ENCODE peak calls at places on chromosome 5, in six cellular contexts. Q is aorta, B is IMR-90, H is frontal cortex, L is lower leg skin, Z is Kasumi-1. N is an unnamed sample.

GRCh38 chr5:74833537-74834266 is 32.5 kb downstream of the FAM169A start:
- DNase-seq in Q (no peak), B (no peak), H (no peak), L (no peak), Z (no peak), N (no peak)

GRCh38 chr5:125274938-125275759 is 528.7 kb upstream of the ZNF608 start:
- DNase-seq in Q (no peak), B (peak), H (no peak), L (no peak), Z (no peak), N (no peak)

GRCh38 chr5:175745212-175745611 is 87.3 kb downstream of the HRH2 start:
- DNase-seq in Q (no peak), B (no peak), H (no peak), L (no peak), Z (no peak), N (no peak)

GRCh38 chr5:124634228-124634819 is 112.1 kb downstream of the ZNF608 start:
- DNase-seq in Q (no peak), B (peak), H (no peak), L (no peak), Z (no peak), N (no peak)

GRCh38 chr5:26761040-26761439 is 277.3 kb downstream of the CDH9 start:
- DNase-seq in Q (no peak), B (no peak), H (no peak), L (no peak), Z (no peak), N (no peak)

GRCh38 chr5:140294753-140295152 is 8.1 kb downstream of the PFDN1 start:
- DNase-seq in Q (no peak), B (no peak), H (no peak), L (no peak), Z (no peak), N (no peak)

GRCh38 chr5:119515192-119515591 is 62.9 kb downstream of the HSD17B4 start:
- DNase-seq in Q (no peak), B (peak), H (no peak), L (no peak), Z (no peak), N (no peak)

GRCh38 chr5:80341376-80341775 is 21.6 kb downstream of the SPZ1 start:
- DNase-seq in Q (no peak), B (no peak), H (no peak), L (no peak), Z (no peak), N (no peak)

GRCh38 chr5:51378778-51379652 is 4.2 kb upstream of the ISL1 start:
- DNase-seq in Q (no peak), B (no peak), H (no peak), L (no peak), Z (no peak), N (no peak)

GRCh38 chr5:73188764-73189521 is 15.9 kb downstream of the TMEM174 start:
- DNase-seq in Q (no peak), B (peak), H (no peak), L (no peak), Z (no peak), N (no peak)

GRCh38 chr5:4817742-4818141 is 322.4 kb upstream of the ADAMTS16 start:
- DNase-seq in Q (no peak), B (no peak), H (no peak), L (no peak), Z (no peak), N (no peak)

GRCh38 chr5:219492-219891 is 1.4 kb downstream of the SDHA start:
- DNase-seq in Q (no peak), B (peak), H (no peak), L (no peak), Z (peak), N (no peak)

GRCh38 chr5:115961413-115962238 is 649 bp upstream of the LVRN start:
- DNase-seq in Q (peak), B (no peak), H (no peak), L (no peak), Z (no peak), N (no peak)

GRCh38 chr5:78779771-78780616 is 131.4 kb upstream of the LHFPL2 start:
- DNase-seq in Q (no peak), B (peak), H (no peak), L (no peak), Z (no peak), N (no peak)

GRCh38 chr5:83927140-83927733 is 206.6 kb upstream of the HAPLN1 start:
- DNase-seq in Q (peak), B (peak), H (peak), L (peak), Z (peak), N (peak)

GRCh38 chr5:99032234-99033013 is 103.6 kb upstream of the CHD1 start:
- DNase-seq in Q (peak), B (peak), H (peak), L (peak), Z (peak), N (no peak)

GRCh38 chr5:148374693-148375360 is 8.9 kb upstream of the FBXO38 start:
- DNase-seq in Q (no peak), B (peak), H (no peak), L (peak), Z (peak), N (no peak)

GRCh38 chr5:6488021-6488420 is 39.4 kb downstream of the UBE2QL1 start:
- DNase-seq in Q (no peak), B (no peak), H (peak), L (no peak), Z (no peak), N (no peak)

GRCh38 chr5:133977161-133977787 is 8.8 kb upstream of the C5orf15 start:
- DNase-seq in Q (no peak), B (peak), H (no peak), L (no peak), Z (no peak), N (no peak)

GRCh38 chr5:133668458-133668857 is 56.1 kb upstream of the FSTL4 start:
- DNase-seq in Q (no peak), B (no peak), H (no peak), L (no peak), Z (no peak), N (no peak)

GRCh38 chr5:87243161-87243877 is 24.4 kb upstream of the RASA1 start:
- DNase-seq in Q (no peak), B (peak), H (no peak), L (no peak), Z (peak), N (no peak)

GRCh38 chr5:155004138-155004744 is 9.3 kb upstream of the KIF4B start:
- DNase-seq in Q (no peak), B (no peak), H (no peak), L (no peak), Z (peak), N (no peak)

GRCh38 chr5:136427421-136427820 is 62.1 kb upstream of the TRPC7 start:
- DNase-seq in Q (no peak), B (no peak), H (no peak), L (no peak), Z (no peak), N (no peak)

GRCh38 chr5:7926296-7926695 is 57.3 kb downstream of the MTRR start:
- DNase-seq in Q (no peak), B (peak), H (no peak), L (no peak), Z (no peak), N (no peak)

GRCh38 chr5:159905496-159905895 is 10.8 kb upstream of the ADRA1B start:
- DNase-seq in Q (no peak), B (peak), H (no peak), L (no peak), Z (no peak), N (no peak)

GRCh38 chr5:33257807-33258491 is 182.8 kb upstream of the TARS1 start:
- DNase-seq in Q (no peak), B (peak), H (no peak), L (no peak), Z (peak), N (no peak)

GRCh38 chr5:151764801-151765200 is 6.4 kb upstream of the ATOX1 start:
- DNase-seq in Q (no peak), B (no peak), H (no peak), L (no peak), Z (no peak), N (no peak)

GRCh38 chr5:75509956-75510355 is 1.5 kb downstream of the CERT1 start:
- DNase-seq in Q (peak), B (peak), H (no peak), L (peak), Z (peak), N (no peak)

GRCh38 chr5:139882961-139883539 is 87.4 kb downstream of the PSD2 start:
- DNase-seq in Q (no peak), B (no peak), H (no peak), L (no peak), Z (no peak), N (no peak)

GRCh38 chr5:98248949-98249348 is 524.5 kb upstream of the RGMB start:
- DNase-seq in Q (no peak), B (peak), H (no peak), L (no peak), Z (no peak), N (no peak)

GRCh38 chr5:112344540-112344939 is 74.5 kb downstream of the EPB41L4A start:
- DNase-seq in Q (no peak), B (no peak), H (no peak), L (no peak), Z (no peak), N (no peak)

GRCh38 chr5:34648522-34649158 is 7.5 kb upstream of the RAI14 start:
- DNase-seq in Q (no peak), B (no peak), H (no peak), L (no peak), Z (no peak), N (no peak)

GRCh38 chr5:8892931-8893330 is 652.9 kb downstream of the SEMA5A start:
- DNase-seq in Q (no peak), B (no peak), H (no peak), L (no peak), Z (no peak), N (no peak)

GRCh38 chr5:147675168-147675567 is 107.4 kb downstream of the JAKMIP2 start:
- DNase-seq in Q (no peak), B (no peak), H (no peak), L (no peak), Z (no peak), N (no peak)

GRCh38 chr5:42992035-42992570 is 48.0 kb downstream of the ANXA2R start:
- DNase-seq in Q (peak), B (peak), H (peak), L (peak), Z (peak), N (no peak)

GRCh38 chr5:20020235-20020634 is 32.2 kb upstream of the CDH18 start:
- DNase-seq in Q (no peak), B (no peak), H (no peak), L (no peak), Z (no peak), N (no peak)

GRCh38 chr5:137641148-137641547 is 94.7 kb downstream of the KLHL3 start:
- DNase-seq in Q (no peak), B (peak), H (no peak), L (no peak), Z (no peak), N (no peak)

GRCh38 chr5:87769137-87769536 is 356.4 kb upstream of the CCNH start:
- DNase-seq in Q (no peak), B (no peak), H (no peak), L (no peak), Z (no peak), N (no peak)

N was measured in progenitor cell of endocrine pancreas.